ENCODE peak calls at places on chromosomes 12 and 14, in ten cellular contexts. H, K, T, F, S, Q, Z, Y, U and I are unnamed samples.

GRCh38 chr12:122943196-122943595 is 23.1 kb downstream of the ABCB9 start:
- DNase-seq in S (no peak), T (no peak), U (no peak), Q (no peak), Y (no peak), Z (no peak), K (no peak), H (peak; percentile 50), F (no peak), I (no peak)

GRCh38 chr12:2335109-2335508 is 282.3 kb downstream of the CACNA1C start:
- DNase-seq in Y (no peak), T (no peak), H (peak; percentile 45), F (no peak), S (no peak), Z (no peak), U (no peak), Q (no peak), K (no peak), I (no peak)

GRCh38 chr12:43893670-43894069 is 57.8 kb downstream of the TMEM117 start:
- DNase-seq in Y (no peak), F (no peak), Z (no peak), K (no peak), S (no peak), Q (no peak), H (peak; percentile 35), T (no peak), U (no peak), I (no peak)

GRCh38 chr14:71336488-71337192 is 429.4 kb downstream of the PCNX1 start:
- DNase-seq in H (no peak), S (no peak), F (no peak), Z (no peak), K (no peak), Y (no peak), T (no peak), Q (no peak), U (no peak), I (no peak)

GRCh38 chr12:90333939-90334338 is 621.0 kb downstream of the CCER1 start:
- DNase-seq in Z (no peak), S (no peak), F (no peak), K (no peak), Q (no peak), U (no peak), Y (no peak), T (no peak), H (peak; percentile 36), I (no peak)

GRCh38 chr12:46983959-46984833 is 95.2 kb upstream of the PCED1B start:
- DNase-seq in K (peak; percentile 64), T (peak; percentile 38), Z (no peak), F (no peak), Q (peak; percentile 29), H (peak; percentile 81), S (no peak), Y (peak; percentile 27), U (peak; percentile 3), I (peak; percentile 68)

GRCh38 chr12:33012226-33012625 is 115.6 kb upstream of the PKP2 start:
- DNase-seq in Z (no peak), Y (no peak), H (no peak), K (no peak), F (no peak), S (no peak), Q (no peak), T (no peak), U (no peak), I (no peak)

GRCh38 chr12:94289551-94290312 is 141.4 kb downstream of the PLXNC1 start:
- DNase-seq in F (no peak), Q (no peak), Y (peak; percentile 11), H (peak; percentile 66), T (no peak), Z (peak; percentile 35), U (no peak), K (no peak), S (no peak), I (no peak)

GRCh38 chr12:119314290-119314689 is 20.2 kb upstream of the CCDC60 start:
- DNase-seq in S (no peak), Y (no peak), U (no peak), T (no peak), Z (no peak), F (no peak), Q (no peak), K (no peak), H (no peak), I (no peak)

GRCh38 chr12:98955284-98955683 is 310.2 kb downstream of the APAF1 start:
- DNase-seq in F (no peak), Z (no peak), U (no peak), H (peak; percentile 46), Y (no peak), Q (no peak), S (no peak), K (peak; percentile 12), T (peak; percentile 42), I (peak; percentile 54)

GRCh38 chr12:1576410-1577240 is 17.8 kb downstream of the FBXL14 start:
- DNase-seq in Y (peak; percentile 53), T (peak; percentile 47), U (no peak), H (no peak), K (peak; percentile 75), Z (peak; percentile 38), Q (no peak), F (peak; percentile 90), S (no peak), I (no peak)

GRCh38 chr12:90036641-90037040 is 328.0 kb upstream of the ATP2B1 start:
- DNase-seq in U (no peak), S (no peak), T (no peak), H (peak; percentile 74), Z (no peak), Y (no peak), K (peak; percentile 26), Q (no peak), F (no peak), I (no peak)